ENCODE peak calls at places on chromosome 10, in nine cellular contexts. D, X, U, L, I, M, T, F and N are unnamed samples.

GRCh38 chr10:113017375-113017774 is 67.3 kb downstream of the TCF7L2 start:
- DNase-seq in F (no peak), I (no peak), M (no peak), D (no peak), X (no peak), U (no peak), T (no peak), L (no peak), N (no peak)

GRCh38 chr10:18551473-18551872 is 99.9 kb downstream of the NSUN6 start:
- DNase-seq in L (no peak), D (no peak), X (no peak), M (no peak), I (no peak), T (no peak), F (no peak), U (no peak), N (no peak)

GRCh38 chr10:27611861-27612450 is 107.9 kb downstream of the RAB18 start:
- DNase-seq in I (no peak), D (no peak), T (no peak), L (no peak), F (no peak), X (no peak), M (no peak), U (no peak), N (no peak)

GRCh38 chr10:34539533-34540315 is 275.4 kb downstream of the PARD3 start:
- DNase-seq in U (no peak), F (no peak), T (no peak), I (peak; percentile 7), L (no peak), X (no peak), M (no peak), D (no peak), N (no peak)

GRCh38 chr10:5604236-5604925 is 62.0 kb downstream of the ASB13 start:
- DNase-seq in X (no peak), F (no peak), L (no peak), I (no peak), T (no peak), D (no peak), M (no peak), U (no peak), N (no peak)

GRCh38 chr10:73917566-73918305 is 6.8 kb downstream of the PLAU start:
- DNase-seq in U (no peak), T (no peak), M (no peak), L (no peak), I (no peak), F (no peak), D (no peak), X (no peak), N (no peak)

GRCh38 chr10:21675157-21675796 is 141.2 kb downstream of the MLLT10 start:
- DNase-seq in I (no peak), T (peak; percentile 66), D (peak; percentile 79), X (peak; percentile 48), F (no peak), M (no peak), L (no peak), U (peak; percentile 4), N (no peak)

GRCh38 chr10:4810093-4810492 is 15.9 kb upstream of the AKR1E2 start:
- DNase-seq in T (no peak), F (no peak), D (no peak), I (no peak), L (no peak), M (no peak), U (peak; percentile 67), X (peak; percentile 61), N (no peak)

GRCh38 chr10:50740351-50740688 is 584 bp downstream of the ASAH2B start:
- DNase-seq in D (no peak), T (no peak), M (no peak), L (no peak), F (no peak), U (peak; percentile 76), I (peak; percentile 5), X (peak; percentile 52), N (no peak)

GRCh38 chr10:123962756-123963469 is 71.3 kb upstream of the CPXM2 start:
- DNase-seq in X (peak; percentile 15), F (peak; percentile 90), I (no peak), M (no peak), U (no peak), T (no peak), D (no peak), L (no peak), N (no peak)

GRCh38 chr10:117078168-117078837 is 59.8 kb downstream of the VAX1 start:
- DNase-seq in F (no peak), T (no peak), U (no peak), X (no peak), I (no peak), L (no peak), M (no peak), D (no peak), N (no peak)

GRCh38 chr10:48243487-48243886 is 31.0 kb downstream of the FRMPD2 start:
- DNase-seq in L (no peak), U (no peak), I (no peak), D (peak; percentile 45), F (peak; percentile 61), M (no peak), X (no peak), T (no peak), N (no peak)

GRCh38 chr10:132102071-132102716 is 36.4 kb downstream of the JAKMIP3 start:
- DNase-seq in M (no peak), L (no peak), T (no peak), D (peak; percentile 34), U (no peak), X (peak; percentile 33), F (peak; percentile 50), I (no peak), N (peak; percentile 45)

GRCh38 chr10:111083222-111084095 is 6.6 kb downstream of the ADRA2A start:
- DNase-seq in U (no peak), I (no peak), D (peak; percentile 41), F (no peak), M (no peak), L (no peak), X (peak; percentile 30), T (no peak), N (no peak)

GRCh38 chr10:77614778-77615625 is 22.6 kb downstream of the KCNMA1 start:
- DNase-seq in U (no peak), F (peak; percentile 57), T (no peak), M (no peak), D (no peak), I (no peak), X (no peak), L (no peak), N (no peak)

GRCh38 chr10:114095676-114096331 is 52.1 kb downstream of the ADRB1 start:
- DNase-seq in T (no peak), D (no peak), I (no peak), L (no peak), U (peak; percentile 12), F (no peak), M (no peak), X (no peak), N (no peak)

GRCh38 chr10:129090618-129091366 is 376.2 kb upstream of the MGMT start:
- DNase-seq in U (no peak), I (no peak), T (no peak), L (no peak), M (no peak), D (no peak), F (no peak), X (peak; percentile 16), N (no peak)

GRCh38 chr10:13707156-13707881 is 120.6 kb downstream of the PRPF18 start:
- DNase-seq in T (peak; percentile 89), L (peak; percentile 59), M (peak; percentile 66), F (peak; percentile 93), D (peak; percentile 90), U (peak; percentile 96), X (peak; percentile 82), I (peak; percentile 94), N (peak; percentile 83)

GRCh38 chr10:85137253-85137652 is 808.9 kb downstream of the CCSER2 start:
- DNase-seq in T (no peak), X (no peak), M (no peak), F (no peak), I (no peak), D (no peak), L (no peak), U (no peak), N (no peak)

GRCh38 chr10:29105516-29106215 is 183.2 kb upstream of the LYZL1 start:
- DNase-seq in X (peak; percentile 65), D (no peak), M (no peak), U (peak; percentile 89), T (no peak), F (no peak), I (no peak), L (no peak), N (no peak)

GRCh38 chr10:11891776-11892486 is 68.8 kb downstream of the PROSER2 start:
- DNase-seq in M (no peak), I (no peak), T (no peak), X (no peak), L (no peak), D (no peak), U (no peak), F (no peak), N (no peak)
- H3K27ac ChIP-seq in M (no peak overlapping the region), I (no peak overlapping the region), T (no peak overlapping the region), X (no peak overlapping the region), L (no peak overlapping the region), D (no peak overlapping the region), U (no peak overlapping the region), F (no peak overlapping the region), N (no peak overlapping the region)

DNA sequence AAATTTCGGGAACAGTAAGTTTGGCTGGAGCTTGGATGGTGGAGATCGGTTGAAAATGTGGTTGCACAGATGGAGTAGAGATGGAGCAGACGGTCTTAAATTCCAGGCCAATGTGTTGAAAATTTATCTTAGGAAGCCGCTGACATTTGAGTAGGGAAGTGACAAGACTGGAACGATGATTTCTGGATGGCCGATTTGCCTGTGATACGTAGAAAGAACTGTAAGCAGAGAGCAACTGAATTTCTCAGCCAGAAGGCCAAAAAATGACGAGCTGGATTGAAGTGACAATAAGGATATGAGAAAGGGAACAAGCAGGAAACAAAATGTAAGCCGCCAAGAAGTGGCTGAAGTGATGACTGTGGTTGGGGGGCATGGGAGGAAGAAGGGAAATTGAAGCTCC is 690 bp upstream of the ARMC3 start:
- DNase-seq in T (no peak), F (no peak), X (no peak), I (no peak), U (no peak), M (no peak), L (no peak), D (no peak), N (no peak)
- H3K4me3 ChIP-seq in T (no peak overlapping the region), F (no peak overlapping the region), X (no peak overlapping the region), I (peak overlapping the region; percentile 44), U (peak overlapping the region; percentile 64), M (no peak overlapping the region), L (no peak overlapping the region), D (peak overlapping the region; percentile 84), N (peak overlapping the region; percentile 52)

DNA sequence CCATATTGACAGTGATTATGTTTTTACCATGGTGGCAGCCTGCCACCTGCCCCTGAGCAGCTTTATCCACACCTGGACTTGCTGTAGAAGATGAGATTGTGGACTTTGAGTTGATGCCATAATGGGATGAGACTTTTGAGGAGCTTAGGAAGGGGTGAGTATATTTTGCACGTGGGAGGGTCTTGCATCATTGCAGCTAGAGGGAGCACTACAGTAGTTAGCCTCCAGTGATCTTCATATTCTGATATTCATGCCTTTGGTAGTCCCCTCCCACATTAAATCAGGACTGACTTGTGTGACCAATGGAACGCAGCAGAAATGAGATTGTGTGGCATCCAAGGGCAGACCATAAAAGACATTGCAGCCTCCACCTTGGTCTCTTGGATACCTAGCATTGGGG is 18.2 kb upstream of the COL13A1 start:
- DNase-seq in I (no peak), F (no peak), L (no peak), D (no peak), T (no peak), X (no peak), M (no peak), U (no peak), N (no peak)
- H3K27me3 ChIP-seq in I (peaks cover 38% of the 10 kb centered on the region), F (no peaks in the 10 kb centered on the region), L (no peaks in the 10 kb centered on the region), D (peaks cover 32% of the 10 kb centered on the region), T (no peaks in the 10 kb centered on the region), X (no peaks in the 10 kb centered on the region), M (peaks cover 7% of the 10 kb centered on the region), U (peaks cover 37% of the 10 kb centered on the region), N (no peaks in the 10 kb centered on the region)

GRCh38 chr10:75959209-75959608 is 527.8 kb downstream of the LRMDA start:
- DNase-seq in D (no peak), U (peak; percentile 93), I (no peak), F (no peak), X (peak; percentile 47), T (no peak), M (no peak), L (no peak), N (no peak)
- H3K27ac ChIP-seq in D (peak overlapping the region; percentile 3), U (no peak overlapping the region), I (no peak overlapping the region), F (no peak overlapping the region), X (no peak overlapping the region), T (no peak overlapping the region), M (no peak overlapping the region), L (no peak overlapping the region), N (no peak overlapping the region)